ENCODE peak calls at places on chromosome 12, in four cellular contexts. K, W, N and S are unnamed samples.

GRCh38 chr12:121787063-121787774 is 6.3 kb downstream of the RHOF start:
- DNase-seq in K (peak; percentile 52), W (no peak), N (no peak), S (peak; percentile 40)

GRCh38 chr12:77102691-77103090 is 37.3 kb upstream of the E2F7 start:
- DNase-seq in K (no peak), W (no peak), N (peak; percentile 44), S (no peak)

GRCh38 chr12:41981758-41982157 is 162.9 kb downstream of the GXYLT1 start:
- DNase-seq in K (no peak), N (peak; percentile 4), W (no peak), S (no peak)

GRCh38 chr12:30796508-30796780 is 41.7 kb upstream of the CAPRIN2 start:
- DNase-seq in K (no peak), W (no peak), N (peak; percentile 78), S (no peak)

GRCh38 chr12:102298022-102298421 is 100.4 kb upstream of the PMCH start:
- DNase-seq in W (no peak), N (no peak), K (no peak), S (no peak)

GRCh38 chr12:95218164-95218851 is 701 bp downstream of the VEZT start:
- DNase-seq in K (no peak), W (no peak), N (peak; percentile 64), S (peak; percentile 33)

GRCh38 chr12:110860833-110861291 is 14.1 kb downstream of the CCDC63 start:
- DNase-seq in N (no peak), K (no peak), W (no peak), S (no peak)

GRCh38 chr12:83573676-83574075 is 887.0 kb downstream of the TMTC2 start:
- DNase-seq in W (no peak), K (no peak), N (peak; percentile 72), S (no peak)

GRCh38 chr12:20463920-20464524 is 95.7 kb downstream of the PDE3A start:
- DNase-seq in K (no peak), W (no peak), N (no peak), S (no peak)

GRCh38 chr12:2183556-2184541 is 131.1 kb downstream of the CACNA1C start:
- DNase-seq in N (peak; percentile 75), W (no peak), K (no peak), S (no peak)

GRCh38 chr12:109961201-109961600 is 35.0 kb downstream of the GIT2 start:
- DNase-seq in N (no peak), K (no peak), W (peak; percentile 23), S (no peak)

GRCh38 chr12:107014050-107014449 is 27.1 kb upstream of the MTERF2 start:
- DNase-seq in K (no peak), N (no peak), W (no peak), S (no peak)

GRCh38 chr12:51855586-51856428 is 7.3 kb upstream of the FIGNL2 start:
- DNase-seq in W (peak; percentile 54), N (no peak), K (no peak), S (no peak)

GRCh38 chr12:45981075-45981837 is 9.1 kb downstream of the SCAF11 start:
- DNase-seq in N (no peak), W (no peak), K (no peak), S (no peak)

GRCh38 chr12:57190037-57190436 is 26.6 kb upstream of the NXPH4 start:
- DNase-seq in K (no peak), W (no peak), N (no peak), S (no peak)

GRCh38 chr12:125330645-125331341 is 265.6 kb downstream of the AACS start:
- DNase-seq in N (peak; percentile 9), W (peak; percentile 62), K (peak; percentile 4), S (no peak)

GRCh38 chr12:67018105-67018504 is 251.1 kb upstream of the CAND1 start:
- DNase-seq in K (no peak), N (no peak), W (no peak), S (no peak)

GRCh38 chr12:4483885-4484823 is 38.5 kb upstream of the FGF6 start:
- DNase-seq in W (no peak), N (no peak), K (no peak), S (no peak)

GRCh38 chr12:40225337-40225983 is 663 bp downstream of the LRRK2 start:
- DNase-seq in K (no peak), W (no peak), N (no peak), S (no peak)

GRCh38 chr12:126685636-126686035 is 1581.3 kb upstream of the TMEM132C start:
- DNase-seq in W (no peak), K (no peak), N (no peak), S (no peak)